ENCODE peak calls at places on chromosomes 6 and 20, in seven cellular contexts. Z is NCI-H460, T is MCF 10A, W is NB4, X is lung, F is anterior cingulate cortex, Y is endothelial cell of umbilical vein. L is an unnamed sample.

GRCh38 chr6:138765896-138766487 is 7.6 kb upstream of the CCDC28A start:
- DNase-seq in Z (peak), T (peak), W (peak), X (no peak), F (no peak), Y (peak), L (no peak)

GRCh38 chr20:58001381-58001780 is 227.1 kb downstream of the ANKRD60 start:
- DNase-seq in Z (no peak), T (no peak), W (no peak), X (no peak), F (no peak), Y (peak), L (no peak)

GRCh38 chr6:83884523-83884922 is 25.0 kb downstream of the CYB5R4 start:
- DNase-seq in Z (peak), T (peak), W (peak), X (no peak), F (no peak), Y (peak), L (no peak)

GRCh38 chr20:16539280-16539679 is 34.0 kb downstream of the KIF16B start:
- DNase-seq in Z (no peak), T (no peak), W (no peak), X (no peak), F (no peak), Y (no peak), L (no peak)

GRCh38 chr6:152053332-152053731 is 245.8 kb downstream of the ESR1 start:
- DNase-seq in Z (no peak), T (no peak), W (no peak), X (no peak), F (no peak), Y (no peak), L (no peak)

GRCh38 chr20:44215125-44215524 is 4.6 kb upstream of the OSER1 start:
- DNase-seq in Z (peak), T (peak), W (peak), X (peak), F (peak), Y (peak), L (peak)

GRCh38 chr6:158321960-158322359 is 9.7 kb downstream of the TULP4 start:
- DNase-seq in Z (no peak), T (peak), W (no peak), X (no peak), F (no peak), Y (peak), L (no peak)

GRCh38 chr20:62060631-62061541 is 4.8 kb downstream of the TAF4 start:
- DNase-seq in Z (no peak), T (no peak), W (no peak), X (no peak), F (no peak), Y (no peak), L (no peak)

GRCh38 chr20:16205505-16205904 is 367.7 kb downstream of the KIF16B start:
- DNase-seq in Z (no peak), T (no peak), W (no peak), X (no peak), F (no peak), Y (no peak), L (no peak)

GRCh38 chr6:55818482-55818881 is 56.9 kb downstream of the BMP5 start:
- DNase-seq in Z (no peak), T (peak), W (no peak), X (no peak), F (no peak), Y (no peak), L (no peak)

GRCh38 chr20:50067461-50067860 is 45.5 kb downstream of the UBE2V1 start:
- DNase-seq in Z (no peak), T (no peak), W (no peak), X (no peak), F (no peak), Y (no peak), L (peak)

L was measured in posterior cingulate gyrus.